ENCODE peak calls at places on chromosomes 6 and 20, in ten cellular contexts. K is activated CD4-positive, alpha-beta T cell treated with anti-CD3 and anti-CD28 coated beads, Interleukin-2, amount 50 U/mL, for 24 hours; W is ACHN; T is COR-L47; Z is activated T-cell treated with anti-CD3 and anti-CD28 coated beads for 24 hours; I is PC-3; U is RPMI8226; F is activated naive CD4-positive, alpha-beta T cell; D is NCI-H460; H is iPS-NIHi11. G is an unnamed sample.

GRCh38 chr6:17278289-17279061 is 2.7 kb upstream of the RBM24 start:
- DNase-seq in I (peak; percentile 90), K (no peak), Z (no peak), W (peak; percentile 51), D (no peak), H (no peak), U (no peak), T (no peak), F (no peak), G (no peak)

GRCh38 chr6:17417817-17418216 is 24.4 kb downstream of the CAP2 start:
- DNase-seq in W (peak; percentile 86), U (no peak), H (peak; percentile 32), I (peak; percentile 95), Z (no peak), D (peak; percentile 84), K (no peak), F (no peak), T (no peak), G (peak; percentile 63)

GRCh38 chr6:14444296-14444993 is 326.9 kb downstream of the CD83 start:
- DNase-seq in U (no peak), D (no peak), W (no peak), T (no peak), I (no peak), H (no peak), Z (no peak), K (no peak), F (no peak), G (no peak)

GRCh38 chr20:24761220-24762065 is 187.6 kb upstream of the CST7 start:
- DNase-seq in W (no peak), F (no peak), T (no peak), D (no peak), Z (no peak), U (no peak), I (no peak), K (no peak), H (no peak), G (no peak)

GRCh38 chr6:7148100-7148822 is 40.5 kb downstream of the RREB1 start:
- DNase-seq in D (no peak), H (no peak), Z (no peak), W (peak; percentile 81), U (no peak), K (no peak), T (no peak), I (peak; percentile 91), F (no peak), G (no peak)

GRCh38 chr6:44575644-44576043 is 188.1 kb downstream of the CDC5L start:
- DNase-seq in I (no peak), K (no peak), D (no peak), Z (no peak), U (no peak), F (no peak), H (no peak), W (no peak), T (no peak), G (no peak)

GRCh38 chr6:168616807-168617756 is 176.1 kb downstream of the SMOC2 start:
- DNase-seq in K (no peak), D (no peak), W (no peak), U (no peak), Z (no peak), F (no peak), I (no peak), H (peak; percentile 55), T (peak; percentile 12), G (no peak)

GRCh38 chr6:170025341-170026271 is 265.3 kb downstream of the DLL1 start:
- DNase-seq in T (no peak), K (no peak), F (no peak), W (no peak), D (no peak), I (no peak), U (no peak), Z (no peak), H (no peak), G (no peak)

GRCh38 chr6:75621846-75622245 is 20.2 kb downstream of the SENP6 start:
- DNase-seq in T (no peak), U (no peak), I (no peak), D (no peak), W (no peak), Z (no peak), F (no peak), K (no peak), H (no peak), G (no peak)

GRCh38 chr6:117668736-117669135 is 6.5 kb upstream of the NUS1 start:
- DNase-seq in H (no peak), Z (no peak), F (no peak), T (no peak), W (no peak), I (no peak), D (no peak), U (no peak), K (no peak), G (no peak)

GRCh38 chr6:132063204-132063603 is 112.0 kb upstream of the CCN2 start:
- DNase-seq in K (no peak), U (no peak), F (no peak), T (no peak), W (no peak), D (no peak), I (no peak), Z (no peak), H (no peak), G (no peak)

GRCh38 chr20:15638781-15639180 is 934.5 kb downstream of the KIF16B start:
- DNase-seq in H (no peak), K (no peak), I (no peak), Z (no peak), U (no peak), F (no peak), T (no peak), D (no peak), W (no peak), G (no peak)

GRCh38 chr6:132132911-132133639 is 181.9 kb upstream of the CCN2 start:
- DNase-seq in U (no peak), W (no peak), I (peak; percentile 56), F (no peak), D (no peak), T (no peak), Z (no peak), K (no peak), H (no peak), G (no peak)

G was measured in H1.